ENCODE peak calls at places on chromosome 20, in four cellular contexts. One of them, this sample, is unnamed.

GRCh38 chr20:21371193-21371592 is 26.1 kb downstream of the NKX2-4 start:
- DNase-seq in endothelial cell of umbilical vein: no peak
- DNase-seq in HepG2: no peak
- DNase-seq in A549: no peak
- DNase-seq in this sample: no peak

GRCh38 chr20:36830791-36831691 is 44.9 kb upstream of the TLDC2 start:
- DNase-seq in endothelial cell of umbilical vein: peak
- DNase-seq in HepG2: no peak
- DNase-seq in A549: no peak
- DNase-seq in this sample: no peak

GRCh38 chr20:57205625-57206219 is 60.7 kb downstream of the BMP7 start:
- DNase-seq in HepG2: no peak
- DNase-seq in endothelial cell of umbilical vein: no peak
- DNase-seq in A549: peak
- DNase-seq in this sample: no peak

GRCh38 chr20:63941282-63942060 is 14.7 kb downstream of the UCKL1 start:
- DNase-seq in A549: peak
- DNase-seq in HepG2: no peak
- DNase-seq in endothelial cell of umbilical vein: no peak
- DNase-seq in this sample: peak

GRCh38 chr20:58698741-58699141 is 6.1 kb downstream of the NPEPL1 start:
- DNase-seq in HepG2: no peak
- DNase-seq in endothelial cell of umbilical vein: no peak
- DNase-seq in A549: no peak
- DNase-seq in this sample: no peak

GRCh38 chr20:3239026-3239866 is at the start of gene SLC4A11:
- DNase-seq in HepG2: peak
- DNase-seq in A549: peak
- DNase-seq in endothelial cell of umbilical vein: peak
- DNase-seq in this sample: peak

GRCh38 chr20:57006411-57007170 is 259.9 kb downstream of the BMP7 start:
- DNase-seq in HepG2: no peak
- DNase-seq in endothelial cell of umbilical vein: no peak
- DNase-seq in A549: peak
- DNase-seq in this sample: no peak

GRCh38 chr20:50913976-50914375 is 17.3 kb downstream of the ADNP start:
- DNase-seq in A549: no peak
- DNase-seq in HepG2: no peak
- DNase-seq in endothelial cell of umbilical vein: peak
- DNase-seq in this sample: peak

GRCh38 chr20:3011752-3012151 is 31.7 kb upstream of the GNRH2 start:
- DNase-seq in HepG2: no peak
- DNase-seq in endothelial cell of umbilical vein: no peak
- DNase-seq in A549: no peak
- DNase-seq in this sample: no peak

GRCh38 chr20:38763616-38764015 is 15.4 kb downstream of the ACTR5 start:
- DNase-seq in endothelial cell of umbilical vein: no peak
- DNase-seq in A549: no peak
- DNase-seq in HepG2: no peak
- DNase-seq in this sample: no peak

GRCh38 chr20:32966881-32967781 is 37.1 kb downstream of the SUN5 start:
- DNase-seq in A549: no peak
- DNase-seq in HepG2: no peak
- DNase-seq in endothelial cell of umbilical vein: no peak
- DNase-seq in this sample: no peak

GRCh38 chr20:3887870-3888614 is 1.1 kb upstream of the PANK2 start:
- DNase-seq in HepG2: no peak
- DNase-seq in A549: peak
- DNase-seq in endothelial cell of umbilical vein: no peak
- DNase-seq in this sample: no peak

DNA sequence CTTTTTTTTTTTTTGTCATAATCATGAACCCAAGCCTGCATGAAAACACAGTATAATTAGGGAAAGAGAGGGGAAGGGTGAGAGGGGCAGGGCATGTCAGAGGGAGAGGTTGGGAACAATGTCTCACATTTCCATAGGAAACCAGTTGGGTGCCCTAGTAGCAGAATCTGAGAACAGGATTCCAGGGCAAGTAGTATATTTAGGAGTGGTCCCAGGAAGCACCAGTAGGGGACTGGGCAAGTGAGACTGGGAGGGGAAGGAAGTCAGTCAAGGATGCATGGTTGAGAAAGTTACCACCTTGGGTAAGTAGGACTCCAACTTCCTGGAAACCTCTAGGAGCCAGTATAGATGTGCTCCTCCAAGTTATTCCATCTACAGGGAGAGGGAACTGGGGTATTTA is 88.6 kb upstream of the MAFB start:
- DNase-seq in A549: no peak
- DNase-seq in endothelial cell of umbilical vein: no peak
- DNase-seq in HepG2: no peak
- DNase-seq in this sample: no peak
- H3K4me2 ChIP-seq in A549: no peak
- H3K4me2 ChIP-seq in endothelial cell of umbilical vein: no peak
- H3K4me2 ChIP-seq in HepG2: no peak
- H3K4me2 ChIP-seq in this sample: no peak

DNA sequence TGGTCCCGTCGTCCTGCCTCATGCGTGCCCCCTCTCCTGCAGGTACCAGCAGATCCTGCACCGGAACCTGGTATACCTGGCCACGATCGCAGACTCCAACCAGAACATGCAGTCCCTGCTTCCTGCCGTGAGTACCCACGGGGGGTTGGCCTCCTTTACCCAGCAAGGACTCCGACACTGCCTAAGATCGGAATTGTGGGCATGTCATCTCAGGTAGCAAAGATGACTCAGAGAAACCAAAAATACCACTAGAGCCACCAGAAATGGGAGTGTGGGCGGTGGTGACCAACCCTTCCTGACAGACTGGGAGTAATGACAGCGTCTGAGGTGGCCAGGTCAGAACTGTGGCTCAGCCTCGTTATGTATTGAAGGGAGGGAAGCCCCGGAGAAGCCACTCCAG is 16.3 kb downstream of the SS18L1 start:
- DNase-seq in endothelial cell of umbilical vein: no peak
- DNase-seq in A549: no peak
- DNase-seq in HepG2: no peak
- DNase-seq in this sample: no peak
- TF ChIP-seq JUN in endothelial cell of umbilical vein: no peak
- TF ChIP-seq JUN in A549: no peak
- TF ChIP-seq JUN in HepG2: no peak
- TF ChIP-seq JUN in this sample: no peak

DNA sequence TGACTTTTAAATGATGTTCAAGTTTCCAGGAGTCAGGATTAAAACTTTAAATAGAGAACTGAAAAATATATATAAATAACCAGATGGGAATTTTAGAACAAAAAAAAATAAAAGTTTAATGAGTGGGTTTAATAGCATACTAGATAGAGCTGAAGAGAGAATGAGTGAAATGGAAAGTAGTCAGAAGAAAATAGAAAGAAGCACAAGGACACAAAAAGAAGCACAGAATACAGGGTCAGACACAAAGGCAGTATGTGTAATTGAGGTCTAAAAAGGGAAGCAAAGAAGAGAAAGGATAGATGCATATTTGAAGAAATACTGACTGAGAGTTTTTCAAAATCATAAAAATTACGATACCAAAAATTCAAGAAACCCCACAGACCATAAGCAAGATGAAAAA is 159.8 kb upstream of the FERMT1 start:
- DNase-seq in endothelial cell of umbilical vein: no peak
- DNase-seq in A549: no peak
- DNase-seq in HepG2: no peak
- DNase-seq in this sample: no peak
- TF ChIP-seq MYC in endothelial cell of umbilical vein: no peak
- TF ChIP-seq MYC in A549: no peak
- TF ChIP-seq MYC in HepG2: no peak
- TF ChIP-seq MYC in this sample: no peak

GRCh38 chr20:31673943-31674463 is 36.3 kb downstream of the COX4I2 start:
- DNase-seq in A549: no peak
- DNase-seq in HepG2: no peak
- DNase-seq in endothelial cell of umbilical vein: no peak
- DNase-seq in this sample: no peak
- H3K4me2 ChIP-seq in A549: no peak
- H3K4me2 ChIP-seq in HepG2: no peak
- H3K4me2 ChIP-seq in endothelial cell of umbilical vein: peak
- H3K4me2 ChIP-seq in this sample: peak

GRCh38 chr20:35237486-35237885 is 11.0 kb downstream of the MMP24 start:
- DNase-seq in HepG2: no peak
- DNase-seq in endothelial cell of umbilical vein: no peak
- DNase-seq in A549: no peak
- DNase-seq in this sample: no peak

GRCh38 chr20:35238746-35239145 is 12.3 kb downstream of the MMP24 start:
- DNase-seq in endothelial cell of umbilical vein: no peak
- DNase-seq in HepG2: no peak
- DNase-seq in A549: no peak
- DNase-seq in this sample: no peak

GRCh38 chr20:35238170-35238569 is 11.7 kb downstream of the MMP24 start:
- DNase-seq in A549: no peak
- DNase-seq in HepG2: no peak
- DNase-seq in endothelial cell of umbilical vein: no peak
- DNase-seq in this sample: peak

GRCh38 chr20:35232575-35232974 is 6.1 kb downstream of the MMP24 start:
- DNase-seq in HepG2: no peak
- DNase-seq in endothelial cell of umbilical vein: peak
- DNase-seq in A549: no peak
- DNase-seq in this sample: no peak

DNA sequence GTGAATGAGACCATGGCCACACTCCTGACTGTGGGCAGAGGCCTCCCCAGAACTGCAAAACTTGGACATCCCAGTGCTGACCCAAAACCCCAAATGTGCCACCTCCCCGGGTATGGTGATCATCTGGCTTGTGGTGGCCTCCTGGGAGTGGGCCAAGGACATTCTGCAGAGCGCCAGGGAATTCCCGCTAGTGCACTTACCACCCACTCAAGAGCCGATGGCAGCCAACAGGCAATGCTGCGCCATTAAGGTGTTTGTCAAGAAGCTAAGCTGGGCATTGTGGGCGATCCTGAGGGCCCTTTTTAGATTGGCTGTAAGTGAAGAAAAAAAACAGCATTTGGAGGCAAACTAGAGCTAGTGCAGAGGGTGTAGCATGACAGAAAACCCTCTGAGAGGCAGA is 9.4 kb downstream of the MMP24 start:
- DNase-seq in endothelial cell of umbilical vein: no peak
- DNase-seq in A549: no peak
- DNase-seq in HepG2: no peak
- DNase-seq in this sample: no peak
- TF ChIP-seq JUN in endothelial cell of umbilical vein: no peak
- TF ChIP-seq JUN in A549: no peak
- TF ChIP-seq JUN in HepG2: no peak
- TF ChIP-seq JUN in this sample: no peak

GRCh38 chr20:47311967-47312681 is 44.4 kb downstream of the ZMYND8 start:
- DNase-seq in A549: no peak
- DNase-seq in endothelial cell of umbilical vein: no peak
- DNase-seq in HepG2: no peak
- DNase-seq in this sample: no peak
- TF ChIP-seq MYC in A549: no peak
- TF ChIP-seq MYC in endothelial cell of umbilical vein: no peak
- TF ChIP-seq MYC in HepG2: no peak
- TF ChIP-seq MYC in this sample: no peak

GRCh38 chr20:25146976-25147375 is 48.5 kb upstream of the ENTPD6 start:
- DNase-seq in endothelial cell of umbilical vein: no peak
- DNase-seq in HepG2: no peak
- DNase-seq in A549: no peak
- DNase-seq in this sample: no peak
- H3K4me2 ChIP-seq in endothelial cell of umbilical vein: no peak
- H3K4me2 ChIP-seq in HepG2: no peak
- H3K4me2 ChIP-seq in A549: no peak
- H3K4me2 ChIP-seq in this sample: no peak